ENCODE peak calls at places on chromosome 2, in four cellular contexts. V, U, M and N are unnamed samples.

GRCh38 chr2:179578171-179578916 is 283.1 kb downstream of the ZNF385B start:
- DNase-seq in V (no peak), U (no peak), M (no peak), N (no peak)

GRCh38 chr2:60964651-60965513 is 52.6 kb upstream of the PEX13 start:
- DNase-seq in V (no peak), U (no peak), M (no peak), N (no peak)

GRCh38 chr2:153110477-153110876 is 368.1 kb downstream of the RPRM start:
- DNase-seq in V (no peak), U (no peak), M (no peak), N (no peak)

GRCh38 chr2:101111262-101111838 is 39.8 kb downstream of the TBC1D8 start:
- DNase-seq in V (no peak), U (no peak), M (no peak), N (peak; percentile 74)

GRCh38 chr2:1774929-1775328 is 30.6 kb upstream of the PXDN start:
- DNase-seq in V (no peak), U (no peak), M (no peak), N (no peak)

GRCh38 chr2:38030590-38031326 is 45.2 kb downstream of the CYP1B1 start:
- DNase-seq in V (peak; percentile 45), U (peak; percentile 40), M (no peak), N (no peak)

GRCh38 chr2:151111599-151112278 is 149.9 kb downstream of the RBM43 start:
- DNase-seq in V (no peak), U (peak; percentile 83), M (peak; percentile 75), N (peak; percentile 82)

GRCh38 chr2:191222952-191223351 is 22.3 kb upstream of the MYO1B start:
- DNase-seq in V (no peak), U (peak; percentile 50), M (no peak), N (no peak)

GRCh38 chr2:100321181-100321880 is 970 bp downstream of the LONRF2 start:
- DNase-seq in V (no peak), U (peak; percentile 31), M (peak; percentile 7), N (peak; percentile 33)

GRCh38 chr2:70537840-70538239 is 15.8 kb downstream of the TGFA start:
- DNase-seq in V (no peak), U (no peak), M (no peak), N (no peak)

GRCh38 chr2:46101557-46102220 is 195.5 kb upstream of the EPAS1 start:
- DNase-seq in V (no peak), U (no peak), M (no peak), N (no peak)

GRCh38 chr2:176589956-176590509 is 320.8 kb downstream of the MTX2 start:
- DNase-seq in V (no peak), U (no peak), M (peak; percentile 4), N (no peak)
- H3K4me3 ChIP-seq in V (no peak overlapping the region), U (no peak overlapping the region), M (no peak overlapping the region), N (no peak overlapping the region)

GRCh38 chr2:219001100-219001576 is 7.9 kb upstream of the CRYBA2 start:
- DNase-seq in V (no peak), U (no peak), M (no peak), N (no peak)

GRCh38 chr2:219003979-219004378 is 10.8 kb upstream of the CRYBA2 start:
- DNase-seq in V (no peak), U (no peak), M (no peak), N (no peak)

GRCh38 chr2:219001577-219002394 is 8.6 kb upstream of the CRYBA2 start:
- DNase-seq in V (no peak), U (no peak), M (no peak), N (peak; percentile 83)

GRCh38 chr2:219002395-219003266 is 9.4 kb upstream of the CRYBA2 start:
- DNase-seq in V (no peak), U (no peak), M (peak; percentile 15), N (peak; percentile 62)

GRCh38 chr2:219003267-219003634 is 10.0 kb upstream of the CRYBA2 start:
- DNase-seq in V (no peak), U (no peak), M (no peak), N (no peak)
- TF ChIP-seq CTCF in V (peak; percentile 8), U (no peak), M (peak; percentile 44), N (no peak)

GRCh38 chr2:187550797-187551306 is 3.4 kb downstream of the TFPI start:
- DNase-seq in V (no peak), U (no peak), M (no peak), N (no peak)

GRCh38 chr2:187552959-187553681 is 1.1 kb downstream of the TFPI start:
- DNase-seq in V (no peak), U (peak; percentile 84), M (peak; percentile 68), N (peak; percentile 76)

GRCh38 chr2:187553908-187554703 is at the start of gene TFPI:
- DNase-seq in V (peak; percentile 57), U (peak; percentile 81), M (peak; percentile 73), N (peak; percentile 37)

GRCh38 chr2:187552381-187552780 is 1.9 kb downstream of the TFPI start:
- DNase-seq in V (no peak), U (no peak), M (no peak), N (no peak)

DNA sequence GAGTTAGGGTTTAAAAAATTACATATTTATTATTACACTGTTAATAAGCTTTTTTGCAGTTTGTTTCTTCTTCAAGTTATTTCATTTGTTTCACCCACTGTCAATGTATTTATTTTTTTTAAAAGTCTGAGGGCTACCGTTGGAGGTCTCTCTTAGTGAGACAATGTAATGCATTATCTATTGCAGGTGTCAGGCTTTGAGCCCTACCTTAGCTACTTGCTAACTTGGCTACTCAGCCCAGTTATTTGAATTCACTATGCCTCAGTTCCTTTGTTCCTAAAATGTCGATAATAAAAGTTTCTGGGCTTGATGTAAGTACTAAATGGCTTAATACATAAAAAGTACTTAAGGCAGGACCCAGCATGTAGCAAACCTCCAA is 458 bp upstream of the TFPI start:
- DNase-seq in V (no peak), U (no peak), M (no peak), N (no peak)
- H3K4me3 ChIP-seq in V (peak overlapping the region; percentile 36), U (no peak overlapping the region), M (no peak overlapping the region), N (no peak overlapping the region)

GRCh38 chr2:231394201-231395141 is 1.0 kb upstream of the B3GNT7 start:
- DNase-seq in V (no peak), U (no peak), M (no peak), N (peak; percentile 19)
- TF ChIP-seq CTCF in V (peak; percentile 16), U (peak; percentile 12), M (peak; percentile 40), N (peak; percentile 27)

DNA sequence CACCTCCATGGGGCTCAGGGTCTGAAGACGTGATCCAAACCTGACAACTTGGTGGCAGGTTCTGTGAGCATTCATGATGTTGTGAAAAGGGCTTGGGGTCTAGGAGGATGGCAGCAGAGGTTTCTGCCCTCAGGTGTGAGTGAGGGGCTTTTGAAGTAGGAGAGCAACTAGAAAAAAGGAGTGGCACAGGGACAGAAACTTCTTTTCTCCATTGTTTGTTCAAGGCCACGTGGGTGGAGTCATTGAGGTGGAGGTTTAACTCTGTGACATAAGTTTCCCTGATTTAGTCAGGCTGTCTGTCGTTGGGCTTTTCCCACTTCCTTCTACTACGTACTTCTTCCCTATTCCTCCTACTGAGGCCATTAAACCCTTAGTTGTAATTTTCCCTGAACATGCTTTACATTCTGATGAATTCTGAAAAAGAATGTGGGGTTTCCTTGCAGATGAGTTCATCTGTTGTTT is 13.1 kb downstream of the CFLAR start:
- DNase-seq in V (no peak), U (peak; percentile 82), M (peak; percentile 76), N (peak; percentile 87)
- H3K4me3 ChIP-seq in V (no peak overlapping the region), U (no peak overlapping the region), M (no peak overlapping the region), N (no peak overlapping the region)

DNA sequence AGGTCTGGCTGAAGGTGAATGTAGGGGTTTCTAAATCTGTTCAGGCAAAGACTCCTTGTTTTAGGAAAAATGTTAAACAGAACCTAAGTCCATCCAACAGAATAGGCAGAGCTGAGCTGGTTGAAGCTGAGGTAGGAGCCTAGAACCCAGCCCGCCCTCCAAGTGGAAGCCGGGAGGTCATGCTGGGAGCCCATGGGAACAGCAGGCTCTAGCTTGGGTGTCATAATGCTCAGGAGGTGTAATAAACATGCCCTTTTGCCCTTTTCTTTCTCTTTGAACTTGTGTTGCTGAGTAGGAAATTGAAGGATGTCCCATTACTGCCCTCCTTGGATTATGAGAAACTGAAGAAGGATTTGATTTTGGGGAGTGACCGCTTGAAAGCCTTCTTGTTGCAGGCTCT is 60.3 kb downstream of the ARMC9 start:
- DNase-seq in V (no peak), U (no peak), M (no peak), N (no peak)
- TF ChIP-seq CTCF in V (no peak), U (no peak), M (no peak), N (no peak)

GRCh38 chr2:196167666-196168065 is 3.7 kb downstream of the STK17B start:
- DNase-seq in V (no peak), U (peak; percentile 41), M (no peak), N (no peak)
- H3K4me3 ChIP-seq in V (peak overlapping the region; percentile 14), U (peak overlapping the region; percentile 32), M (peak overlapping the region; percentile 3), N (no peak overlapping the region)

DNA sequence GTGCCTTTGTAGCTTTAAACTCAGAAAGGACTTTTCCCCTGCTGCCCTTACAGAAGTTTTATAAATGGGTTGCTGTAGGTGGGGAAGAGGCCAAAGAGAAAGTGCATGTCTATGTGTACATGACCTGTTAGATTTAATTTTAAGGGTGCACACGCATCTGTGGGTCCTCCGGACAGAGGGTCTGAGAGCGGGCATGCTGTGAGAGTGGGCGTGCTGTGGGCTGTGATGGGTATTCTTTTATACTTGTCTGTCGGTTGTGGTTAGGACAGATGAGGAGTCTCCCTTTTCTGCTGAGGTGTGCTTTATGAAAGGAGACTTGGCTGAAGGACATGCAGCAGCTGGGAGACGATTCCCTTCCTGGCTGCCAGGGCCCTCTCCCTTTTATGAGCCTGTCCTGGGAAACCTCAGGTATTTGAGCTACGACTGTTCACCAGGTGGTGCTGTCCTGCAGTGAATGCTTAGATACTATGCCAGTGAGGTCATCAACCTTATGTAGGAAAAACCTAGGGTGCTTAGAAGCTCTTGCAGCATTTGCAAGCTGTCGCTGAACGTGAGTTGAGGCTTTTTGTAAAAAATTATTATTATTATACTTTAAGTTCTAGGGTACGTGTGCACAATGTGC is 67.5 kb downstream of the TANC1 start:
- DNase-seq in V (no peak), U (peak; percentile 68), M (peak; percentile 41), N (peak; percentile 90)
- TF ChIP-seq CTCF in V (peak; percentile 14), U (peak; percentile 29), M (peak; percentile 61), N (peak; percentile 64)

DNA sequence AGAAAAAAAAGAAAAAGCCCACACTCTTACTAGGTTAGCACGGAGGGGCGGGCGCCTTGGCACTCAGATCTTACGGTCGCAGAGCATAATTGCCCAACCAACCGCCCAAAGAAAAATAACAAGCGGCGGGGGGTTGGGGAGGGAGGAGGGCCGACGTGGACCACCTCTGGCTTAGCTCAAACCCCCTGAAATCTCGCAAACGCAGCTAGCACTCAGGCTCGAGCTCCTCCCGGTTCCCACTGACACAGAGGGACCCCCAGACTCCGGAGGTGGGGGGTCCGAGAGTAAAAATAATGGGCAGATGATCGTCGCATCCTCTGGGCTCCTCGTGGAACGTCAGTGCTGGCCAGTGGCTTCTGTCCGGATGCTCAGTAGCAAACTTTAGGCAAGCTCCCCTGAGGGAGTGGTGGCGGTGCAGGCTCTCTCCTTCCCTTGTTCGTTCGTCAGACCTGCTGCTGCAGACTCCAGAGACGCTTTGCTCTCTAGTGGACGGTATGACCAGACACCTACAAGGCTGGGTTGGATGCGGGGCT is 12.0 kb downstream of the CATIP start:
- DNase-seq in V (no peak), U (no peak), M (no peak), N (no peak)
- H3K4me3 ChIP-seq in V (peak overlapping the region; percentile 46), U (no peak overlapping the region), M (peak overlapping the region; percentile 12), N (no peak overlapping the region)